ENCODE peak calls at places on chromosomes 13 and 19, in nine cellular contexts. One of them, this sample, is unnamed. For H3K36me3, the result is how much of the 10 kb centered on the place peaks cover.

GRCh38 chr13:100537951-100538462 is 50.6 kb downstream of the GGACT start:
- DNase-seq in GM23338: no peak
- DNase-seq in PC-9: no peak
- DNase-seq in endothelial cell of umbilical vein: no peak
- DNase-seq in fibroblast of lung: no peak
- DNase-seq in astrocyte: no peak
- DNase-seq in HCT116: no peak
- DNase-seq in IMR-90: no peak
- DNase-seq in hepatocyte: no peak
- DNase-seq in this sample: no peak

GRCh38 chr13:19661561-19661960 is 28.1 kb downstream of the MPHOSPH8 start:
- DNase-seq in GM23338: no peak
- DNase-seq in PC-9: no peak
- DNase-seq in endothelial cell of umbilical vein: no peak
- DNase-seq in fibroblast of lung: no peak
- DNase-seq in astrocyte: no peak
- DNase-seq in HCT116: no peak
- DNase-seq in IMR-90: no peak
- DNase-seq in hepatocyte: no peak
- DNase-seq in this sample: no peak

GRCh38 chr13:80979035-80979641 is 638.2 kb upstream of the SPRY2 start:
- DNase-seq in GM23338: peak
- DNase-seq in PC-9: no peak
- DNase-seq in endothelial cell of umbilical vein: peak
- DNase-seq in fibroblast of lung: peak
- DNase-seq in astrocyte: peak
- DNase-seq in HCT116: peak
- DNase-seq in IMR-90: peak
- DNase-seq in hepatocyte: peak
- DNase-seq in this sample: peak

GRCh38 chr13:84315527-84315926 is 433.3 kb upstream of the SLITRK1 start:
- DNase-seq in GM23338: no peak
- DNase-seq in PC-9: no peak
- DNase-seq in endothelial cell of umbilical vein: no peak
- DNase-seq in fibroblast of lung: no peak
- DNase-seq in astrocyte: no peak
- DNase-seq in HCT116: no peak
- DNase-seq in IMR-90: no peak
- DNase-seq in hepatocyte: no peak
- DNase-seq in this sample: peak

GRCh38 chr19:8245869-8246835 is 37.0 kb downstream of the CERS4 start:
- DNase-seq in GM23338: no peak
- DNase-seq in PC-9: no peak
- DNase-seq in endothelial cell of umbilical vein: no peak
- DNase-seq in fibroblast of lung: no peak
- DNase-seq in astrocyte: no peak
- DNase-seq in HCT116: no peak
- DNase-seq in IMR-90: no peak
- DNase-seq in hepatocyte: no peak
- DNase-seq in this sample: no peak

GRCh38 chr13:86757236-86757978 is 913.8 kb upstream of the SLITRK5 start:
- DNase-seq in GM23338: peak
- DNase-seq in PC-9: no peak
- DNase-seq in endothelial cell of umbilical vein: no peak
- DNase-seq in fibroblast of lung: no peak
- DNase-seq in astrocyte: peak
- DNase-seq in HCT116: no peak
- DNase-seq in IMR-90: no peak
- DNase-seq in hepatocyte: no peak
- DNase-seq in this sample: no peak

GRCh38 chr19:1254081-1254527 is 5.7 kb downstream of the MIDN start:
- DNase-seq in GM23338: no peak
- DNase-seq in PC-9: no peak
- DNase-seq in endothelial cell of umbilical vein: no peak
- DNase-seq in fibroblast of lung: no peak
- DNase-seq in astrocyte: no peak
- DNase-seq in HCT116: no peak
- DNase-seq in IMR-90: no peak
- DNase-seq in hepatocyte: no peak
- DNase-seq in this sample: no peak

GRCh38 chr13:20702530-20702929 is 969 bp upstream of the IL17D start:
- DNase-seq in GM23338: no peak
- DNase-seq in PC-9: no peak
- DNase-seq in endothelial cell of umbilical vein: peak
- DNase-seq in fibroblast of lung: peak
- DNase-seq in astrocyte: no peak
- DNase-seq in HCT116: no peak
- DNase-seq in IMR-90: peak
- DNase-seq in hepatocyte: peak
- DNase-seq in this sample: no peak

GRCh38 chr13:104256701-104257100 is 1190.5 kb upstream of the SLC10A2 start:
- DNase-seq in GM23338: no peak
- DNase-seq in PC-9: no peak
- DNase-seq in endothelial cell of umbilical vein: no peak
- DNase-seq in fibroblast of lung: no peak
- DNase-seq in astrocyte: no peak
- DNase-seq in HCT116: no peak
- DNase-seq in IMR-90: no peak
- DNase-seq in hepatocyte: no peak
- DNase-seq in this sample: no peak

GRCh38 chr13:75766636-75767035 is 130.5 kb downstream of the LMO7 start:
- DNase-seq in GM23338: no peak
- DNase-seq in PC-9: no peak
- DNase-seq in endothelial cell of umbilical vein: no peak
- DNase-seq in fibroblast of lung: no peak
- DNase-seq in astrocyte: no peak
- DNase-seq in HCT116: no peak
- DNase-seq in IMR-90: no peak
- DNase-seq in hepatocyte: no peak
- DNase-seq in this sample: no peak

GRCh38 chr19:57934820-57935665 is at the start of gene ZNF418:
- DNase-seq in GM23338: peak
- DNase-seq in PC-9: peak
- DNase-seq in endothelial cell of umbilical vein: peak
- DNase-seq in fibroblast of lung: peak
- DNase-seq in astrocyte: peak
- DNase-seq in HCT116: no peak
- DNase-seq in IMR-90: peak
- DNase-seq in hepatocyte: peak
- DNase-seq in this sample: peak

GRCh38 chr19:418761-419632 is 10.1 kb upstream of the C2CD4C start:
- DNase-seq in GM23338: no peak
- DNase-seq in PC-9: no peak
- DNase-seq in endothelial cell of umbilical vein: no peak
- DNase-seq in fibroblast of lung: no peak
- DNase-seq in astrocyte: no peak
- DNase-seq in HCT116: no peak
- DNase-seq in IMR-90: no peak
- DNase-seq in hepatocyte: no peak
- DNase-seq in this sample: no peak

GRCh38 chr13:44974056-44974798 is 15.0 kb downstream of the NUFIP1 start:
- DNase-seq in GM23338: no peak
- DNase-seq in PC-9: no peak
- DNase-seq in endothelial cell of umbilical vein: peak
- DNase-seq in fibroblast of lung: peak
- DNase-seq in astrocyte: peak
- DNase-seq in HCT116: no peak
- DNase-seq in IMR-90: peak
- DNase-seq in hepatocyte: no peak
- DNase-seq in this sample: no peak

DNA sequence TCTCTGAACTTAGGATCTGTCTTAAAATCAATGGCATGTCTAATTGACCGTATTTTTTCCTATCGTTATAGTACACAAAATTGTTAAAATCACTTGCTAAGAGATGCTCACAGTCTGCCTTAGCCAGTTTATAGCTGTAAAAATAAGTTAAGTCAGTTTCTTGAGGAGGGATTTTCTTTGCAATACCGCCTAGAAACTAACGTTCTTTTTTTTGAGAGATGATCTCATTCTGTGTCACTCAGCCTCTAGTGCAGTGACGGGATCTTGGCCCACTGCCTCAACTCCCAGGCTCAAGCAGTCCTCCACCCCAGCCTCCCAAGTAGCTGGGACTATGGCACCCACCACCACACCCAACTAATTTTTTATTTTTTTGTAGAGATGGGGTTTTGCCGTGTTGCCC is 4.4 kb downstream of the CKAP2 start:
- DNase-seq in GM23338: no peak
- DNase-seq in PC-9: no peak
- DNase-seq in endothelial cell of umbilical vein: peak
- DNase-seq in fibroblast of lung: peak
- DNase-seq in astrocyte: peak
- DNase-seq in HCT116: no peak
- DNase-seq in IMR-90: peak
- DNase-seq in hepatocyte: no peak
- DNase-seq in this sample: no peak
- H3K36me3 ChIP-seq in GM23338: under half
- H3K36me3 ChIP-seq in PC-9: under half
- H3K36me3 ChIP-seq in endothelial cell of umbilical vein: under half
- H3K36me3 ChIP-seq in fibroblast of lung: under half
- H3K36me3 ChIP-seq in astrocyte: under half
- H3K36me3 ChIP-seq in HCT116: under half
- H3K36me3 ChIP-seq in IMR-90: under half
- H3K36me3 ChIP-seq in hepatocyte: under half
- H3K36me3 ChIP-seq in this sample: under half

GRCh38 chr13:35947315-35947714 is 183.9 kb downstream of the DCLK1 start:
- DNase-seq in GM23338: peak
- DNase-seq in PC-9: no peak
- DNase-seq in endothelial cell of umbilical vein: no peak
- DNase-seq in fibroblast of lung: no peak
- DNase-seq in astrocyte: no peak
- DNase-seq in HCT116: no peak
- DNase-seq in IMR-90: no peak
- DNase-seq in hepatocyte: no peak
- DNase-seq in this sample: no peak

GRCh38 chr13:35940734-35941133 is 190.4 kb downstream of the DCLK1 start:
- DNase-seq in GM23338: no peak
- DNase-seq in PC-9: no peak
- DNase-seq in endothelial cell of umbilical vein: no peak
- DNase-seq in fibroblast of lung: no peak
- DNase-seq in astrocyte: no peak
- DNase-seq in HCT116: no peak
- DNase-seq in IMR-90: no peak
- DNase-seq in hepatocyte: no peak
- DNase-seq in this sample: no peak

GRCh38 chr13:35936579-35936978 is 194.6 kb downstream of the DCLK1 start:
- DNase-seq in GM23338: no peak
- DNase-seq in PC-9: no peak
- DNase-seq in endothelial cell of umbilical vein: no peak
- DNase-seq in fibroblast of lung: no peak
- DNase-seq in astrocyte: no peak
- DNase-seq in HCT116: no peak
- DNase-seq in IMR-90: no peak
- DNase-seq in hepatocyte: no peak
- DNase-seq in this sample: no peak

DNA sequence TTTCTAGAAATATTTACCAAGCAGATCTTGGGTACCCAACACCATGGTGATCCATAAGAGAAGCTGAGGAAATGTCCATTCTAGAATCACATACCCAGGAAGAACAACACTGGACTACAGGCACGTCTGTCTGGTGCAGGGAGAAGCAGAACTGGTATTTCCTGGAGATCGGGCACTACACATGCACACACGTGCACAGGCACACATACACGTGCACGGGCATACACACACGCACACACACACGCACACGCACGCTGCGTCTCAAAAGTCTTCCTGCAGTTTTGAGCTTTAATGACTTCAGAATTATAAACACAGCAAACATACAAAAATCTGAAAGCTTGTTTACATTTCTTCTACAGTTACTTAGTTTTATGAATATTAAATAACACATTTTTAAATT is 189.8 kb downstream of the DCLK1 start:
- DNase-seq in GM23338: no peak
- DNase-seq in PC-9: no peak
- DNase-seq in endothelial cell of umbilical vein: no peak
- DNase-seq in fibroblast of lung: no peak
- DNase-seq in astrocyte: no peak
- DNase-seq in HCT116: no peak
- DNase-seq in IMR-90: no peak
- DNase-seq in hepatocyte: no peak
- DNase-seq in this sample: no peak
- TF ChIP-seq CTCF in GM23338: no peak
- TF ChIP-seq CTCF in PC-9: no peak
- TF ChIP-seq CTCF in endothelial cell of umbilical vein: no peak
- TF ChIP-seq CTCF in fibroblast of lung: no peak
- TF ChIP-seq CTCF in astrocyte: no peak
- TF ChIP-seq CTCF in HCT116: no peak
- TF ChIP-seq CTCF in IMR-90: no peak
- TF ChIP-seq CTCF in hepatocyte: no peak
- TF ChIP-seq CTCF in this sample: no peak

GRCh38 chr13:53017433-53017970 is 11.1 kb upstream of the OLFM4 start:
- DNase-seq in GM23338: no peak
- DNase-seq in PC-9: no peak
- DNase-seq in endothelial cell of umbilical vein: no peak
- DNase-seq in fibroblast of lung: no peak
- DNase-seq in astrocyte: no peak
- DNase-seq in HCT116: no peak
- DNase-seq in IMR-90: no peak
- DNase-seq in hepatocyte: no peak
- DNase-seq in this sample: no peak
- H3K4me2 ChIP-seq in GM23338: no peak
- H3K4me2 ChIP-seq in PC-9: no peak
- H3K4me2 ChIP-seq in endothelial cell of umbilical vein: no peak
- H3K4me2 ChIP-seq in fibroblast of lung: no peak
- H3K4me2 ChIP-seq in astrocyte: no peak
- H3K4me2 ChIP-seq in HCT116: no peak
- H3K4me2 ChIP-seq in IMR-90: no peak
- H3K4me2 ChIP-seq in hepatocyte: no peak
- H3K4me2 ChIP-seq in this sample: no peak

GRCh38 chr13:49512578-49512977 is 16.8 kb downstream of the PHF11 start:
- DNase-seq in GM23338: no peak
- DNase-seq in PC-9: no peak
- DNase-seq in endothelial cell of umbilical vein: no peak
- DNase-seq in fibroblast of lung: no peak
- DNase-seq in astrocyte: no peak
- DNase-seq in HCT116: no peak
- DNase-seq in IMR-90: no peak
- DNase-seq in hepatocyte: no peak
- DNase-seq in this sample: no peak

GRCh38 chr13:49521216-49521615 is 25.5 kb downstream of the PHF11 start:
- DNase-seq in GM23338: no peak
- DNase-seq in PC-9: no peak
- DNase-seq in endothelial cell of umbilical vein: no peak
- DNase-seq in fibroblast of lung: no peak
- DNase-seq in astrocyte: no peak
- DNase-seq in HCT116: no peak
- DNase-seq in IMR-90: no peak
- DNase-seq in hepatocyte: no peak
- DNase-seq in this sample: no peak

GRCh38 chr13:49517461-49517860 is 21.7 kb downstream of the PHF11 start:
- DNase-seq in GM23338: peak
- DNase-seq in PC-9: no peak
- DNase-seq in endothelial cell of umbilical vein: no peak
- DNase-seq in fibroblast of lung: peak
- DNase-seq in astrocyte: no peak
- DNase-seq in HCT116: no peak
- DNase-seq in IMR-90: no peak
- DNase-seq in hepatocyte: peak
- DNase-seq in this sample: peak

DNA sequence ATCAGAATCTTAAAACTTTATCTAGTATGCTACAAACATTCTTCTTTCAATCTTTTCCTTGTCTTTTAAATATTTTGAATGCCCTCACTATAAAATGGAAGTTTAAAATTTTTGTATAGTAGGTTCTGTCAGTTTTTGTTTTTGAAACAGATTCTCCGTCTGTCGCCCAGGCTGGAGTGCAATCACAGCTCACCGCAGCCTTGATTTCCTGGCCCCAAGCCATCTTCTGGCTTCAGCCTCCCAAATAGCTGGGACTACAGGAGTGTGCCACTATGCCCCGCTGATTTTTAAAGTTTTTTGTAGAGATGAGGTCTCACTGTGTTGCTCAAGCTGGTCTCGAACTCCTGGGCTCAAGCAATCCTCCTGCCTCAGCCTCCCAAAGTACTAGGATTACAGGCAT is 20.7 kb downstream of the PHF11 start:
- DNase-seq in GM23338: no peak
- DNase-seq in PC-9: no peak
- DNase-seq in endothelial cell of umbilical vein: no peak
- DNase-seq in fibroblast of lung: no peak
- DNase-seq in astrocyte: no peak
- DNase-seq in HCT116: no peak
- DNase-seq in IMR-90: no peak
- DNase-seq in hepatocyte: no peak
- DNase-seq in this sample: no peak
- H3K36me3 ChIP-seq in GM23338: under half
- H3K36me3 ChIP-seq in PC-9: under half
- H3K36me3 ChIP-seq in endothelial cell of umbilical vein: under half
- H3K36me3 ChIP-seq in fibroblast of lung: under half
- H3K36me3 ChIP-seq in astrocyte: under half
- H3K36me3 ChIP-seq in HCT116: under half
- H3K36me3 ChIP-seq in IMR-90: under half
- H3K36me3 ChIP-seq in hepatocyte: under half
- H3K36me3 ChIP-seq in this sample: under half

This sample was measured in neural progenitor cell.